ENCODE peak calls at places on chromosomes 3 and 15, in six cellular contexts. X is KG1, D is mucosa of gallbladder, Z is lung microvascular endothelial cell, B is NCI-H748 treated with DMSO at 0.1 percent for 48 hours, V is fibroblast of villous mesenchyme. U is an unnamed sample.

GRCh38 chr3:113084777-113085176 is 94.0 kb downstream of the GTPBP8 start:
- DNase-seq in X (no peak), D (peak), Z (no peak), B (no peak), V (peak), U (no peak)

GRCh38 chr3:39230453-39230852 is 38.1 kb upstream of the XIRP1 start:
- DNase-seq in X (no peak), D (no peak), Z (no peak), B (no peak), V (no peak), U (no peak)

GRCh38 chr3:134462236-134463059 is 23.3 kb downstream of the ANAPC13 start:
- DNase-seq in X (no peak), D (no peak), Z (no peak), B (no peak), V (peak), U (no peak)

GRCh38 chr3:146513386-146514051 is 30.9 kb downstream of the PLSCR1 start:
- DNase-seq in X (no peak), D (no peak), Z (no peak), B (no peak), V (no peak), U (no peak)

GRCh38 chr3:184237772-184238171 is 8.4 kb downstream of the VWA5B2 start:
- DNase-seq in X (no peak), D (no peak), Z (no peak), B (no peak), V (no peak), U (peak)

GRCh38 chr3:100041328-100041749 is 73.0 kb downstream of the FILIP1L start:
- DNase-seq in X (no peak), D (no peak), Z (peak), B (no peak), V (peak), U (no peak)

GRCh38 chr3:54888162-54888561 is 39.7 kb downstream of the LRTM1 start:
- DNase-seq in X (no peak), D (no peak), Z (no peak), B (no peak), V (no peak), U (no peak)

GRCh38 chr15:65305776-65306175 is 1.3 kb downstream of the RNU5B-1 start:
- DNase-seq in X (no peak), D (no peak), Z (no peak), B (no peak), V (no peak), U (no peak)

GRCh38 chr3:188349276-188349962 is 195.5 kb downstream of the LPP start:
- DNase-seq in X (no peak), D (no peak), Z (no peak), B (no peak), V (peak), U (no peak)

GRCh38 chr3:170418422-170419300 is at the start of gene CLDN11:
- DNase-seq in X (no peak), D (peak), Z (peak), B (peak), V (peak), U (peak)

GRCh38 chr3:146275476-146275875 is 24.6 kb upstream of the PLSCR4 start:
- DNase-seq in X (no peak), D (no peak), Z (peak), B (no peak), V (no peak), U (no peak)

GRCh38 chr3:129519896-129520440 is 8.5 kb upstream of the RHO start:
- DNase-seq in X (no peak), D (no peak), Z (no peak), B (no peak), V (no peak), U (no peak)

GRCh38 chr3:53056442-53056841 is 10.6 kb upstream of the SFMBT1 start:
- DNase-seq in X (no peak), D (no peak), Z (peak), B (no peak), V (peak), U (no peak)

GRCh38 chr3:126355777-126356372 is 1.3 kb downstream of the KLF15 start:
- DNase-seq in X (no peak), D (peak), Z (peak), B (peak), V (peak), U (peak)

GRCh38 chr3:123105201-123106189 is 38.7 kb downstream of the PDIA5 start:
- DNase-seq in X (no peak), D (no peak), Z (no peak), B (no peak), V (no peak), U (no peak)

GRCh38 chr15:95626501-95627361 is 703.8 kb upstream of the NR2F2 start:
- DNase-seq in X (no peak), D (no peak), Z (no peak), B (no peak), V (no peak), U (no peak)

GRCh38 chr3:68631810-68632545 is 300.4 kb downstream of the TAFA4 start:
- DNase-seq in X (no peak), D (no peak), Z (no peak), B (no peak), V (no peak), U (no peak)

U was measured in NCI-H2029.